ENCODE peak calls at places on chromosomes 2 and 18, in six cellular contexts. B is pancreas; C is CD8-positive, alpha-beta T cell; L is DND-41; G is A549; W is tibial nerve. H is an unnamed sample.

GRCh38 chr2:176552456-176553135 is 283.4 kb downstream of the MTX2 start:
- DNase-seq in B (no peak), C (no peak), L (no peak), G (no peak), W (no peak), H (peak; percentile 20)

GRCh38 chr2:68832161-68832869 is 38.9 kb downstream of the BMP10 start:
- DNase-seq in B (peak; percentile 63), C (no peak), L (peak; percentile 46), G (peak; percentile 22), W (no peak), H (peak; percentile 56)

GRCh38 chr18:48806551-48807261 is 144.1 kb downstream of the SMAD7 start:
- DNase-seq in B (peak; percentile 7), C (peak; percentile 53), L (peak; percentile 53), G (no peak), W (no peak), H (no peak)

GRCh38 chr2:126808929-126809328 is 89.8 kb upstream of the TEX51 start:
- DNase-seq in B (no peak), C (no peak), L (no peak), G (no peak), W (no peak), H (no peak)

GRCh38 chr18:34880882-34881852 is 160.0 kb upstream of the MAPRE2 start:
- DNase-seq in B (no peak), C (no peak), L (no peak), G (peak; percentile 41), W (no peak), H (no peak)

GRCh38 chr2:43276517-43276931 is 50.1 kb upstream of the ZFP36L2 start:
- DNase-seq in B (no peak), C (no peak), L (no peak), G (no peak), W (no peak), H (no peak)

GRCh38 chr2:40289771-40290404 is 162.0 kb downstream of the SLC8A1 start:
- DNase-seq in B (no peak), C (no peak), L (no peak), G (no peak), W (no peak), H (no peak)

GRCh38 chr2:72148391-72148974 is 821 bp upstream of the CYP26B1 start:
- DNase-seq in B (no peak), C (peak; percentile 45), L (no peak), G (peak; percentile 40), W (no peak), H (no peak)

GRCh38 chr2:207256476-207257207 is 90.9 kb upstream of the KLF7 start:
- DNase-seq in B (no peak), C (no peak), L (no peak), G (no peak), W (no peak), H (no peak)

GRCh38 chr2:235577404-235578330 is 83.8 kb downstream of the AGAP1 start:
- DNase-seq in B (no peak), C (no peak), L (no peak), G (no peak), W (peak; percentile 48), H (no peak)

GRCh38 chr2:68282814-68283812 is 30.8 kb upstream of the PPP3R1 start:
- DNase-seq in B (no peak), C (no peak), L (peak; percentile 32), G (peak; percentile 69), W (no peak), H (no peak)

GRCh38 chr2:199663157-199663556 is 187.8 kb downstream of the FTCDNL1 start:
- DNase-seq in B (no peak), C (no peak), L (no peak), G (no peak), W (no peak), H (no peak)

GRCh38 chr18:46756559-46757201 is at the start of gene ST8SIA5:
- DNase-seq in B (no peak), C (no peak), L (no peak), G (no peak), W (no peak), H (no peak)

GRCh38 chr18:48467231-48467630 is 58.0 kb upstream of the ZBTB7C start:
- DNase-seq in B (no peak), C (no peak), L (no peak), G (no peak), W (no peak), H (no peak)

GRCh38 chr2:166750624-166751023 is 137.7 kb upstream of the XIRP2 start:
- DNase-seq in B (no peak), C (no peak), L (no peak), G (no peak), W (no peak), H (no peak)

GRCh38 chr18:48670751-48671560 is 132.1 kb downstream of the CTIF start:
- DNase-seq in B (no peak), C (no peak), L (no peak), G (no peak), W (no peak), H (no peak)

DNA sequence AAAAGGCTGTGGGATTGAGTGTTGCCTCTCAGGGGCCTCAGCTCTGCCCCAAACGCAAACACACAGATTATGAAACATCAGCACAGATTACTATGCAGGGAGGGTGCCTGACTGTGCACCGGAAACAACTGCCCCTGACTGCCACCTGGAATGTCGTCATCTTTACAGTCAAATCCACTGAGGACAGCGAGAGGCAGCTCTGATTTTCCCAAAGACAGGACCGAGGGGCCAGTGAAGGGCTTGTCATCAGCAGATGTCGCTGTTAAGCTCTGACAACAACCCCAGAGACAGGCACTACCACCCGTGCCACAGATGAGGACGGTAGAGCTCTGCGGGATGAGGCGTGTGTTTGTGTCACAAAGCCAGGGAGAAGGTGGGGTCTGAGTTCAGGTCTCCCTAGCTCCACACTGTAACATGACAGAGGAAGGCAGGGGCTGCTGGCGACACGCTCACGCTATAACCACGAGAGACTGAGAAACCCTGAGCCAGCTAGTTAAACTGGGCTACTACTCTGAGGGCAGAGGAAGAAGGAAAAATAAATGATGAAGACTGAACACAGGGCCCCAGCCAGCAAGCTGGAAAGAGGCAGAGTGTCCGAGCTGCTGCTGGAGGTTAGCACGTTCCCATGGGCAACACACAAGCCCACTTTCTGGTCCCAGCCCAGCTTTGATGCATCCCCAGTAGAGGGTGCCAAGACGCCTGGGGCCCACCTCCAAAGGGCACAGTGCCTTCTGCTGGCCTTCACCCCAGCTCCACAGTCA is 47.0 kb downstream of the PARD6G start:
- DNase-seq in B (no peak), C (no peak), L (no peak), G (peak; percentile 29), W (no peak), H (no peak)
- H3K27ac ChIP-seq in B (no peak overlapping the region), C (no peak overlapping the region), L (no peak overlapping the region), G (no peak overlapping the region), W (peak overlapping the region; percentile 4), H (no peak overlapping the region)

GRCh38 chr2:191302459-191303155 is 57.4 kb downstream of the MYO1B start:
- DNase-seq in B (no peak), C (no peak), L (peak; percentile 24), G (peak; percentile 69), W (no peak), H (no peak)
- TF ChIP-seq CTCF in B (no peak), C (no peak), L (peak; percentile 49), G (peak; percentile 29), W (no peak), H (peak; percentile 58)

GRCh38 chr2:231604685-231605606 is 12.3 kb downstream of the TEX44 start:
- DNase-seq in B (peak; percentile 98), C (peak; percentile 90), L (peak; percentile 70), G (peak; percentile 98), W (peak; percentile 99), H (peak; percentile 85)
- H3K4me1 ChIP-seq in B (peaks cover 11% of the 10 kb centered on the region), C (peaks cover 12% of the 10 kb centered on the region), L (peaks cover 13% of the 10 kb centered on the region), G (peaks cover 34% of the 10 kb centered on the region), W (peaks cover 66% of the 10 kb centered on the region), H (no peaks in the 10 kb centered on the region)

DNA sequence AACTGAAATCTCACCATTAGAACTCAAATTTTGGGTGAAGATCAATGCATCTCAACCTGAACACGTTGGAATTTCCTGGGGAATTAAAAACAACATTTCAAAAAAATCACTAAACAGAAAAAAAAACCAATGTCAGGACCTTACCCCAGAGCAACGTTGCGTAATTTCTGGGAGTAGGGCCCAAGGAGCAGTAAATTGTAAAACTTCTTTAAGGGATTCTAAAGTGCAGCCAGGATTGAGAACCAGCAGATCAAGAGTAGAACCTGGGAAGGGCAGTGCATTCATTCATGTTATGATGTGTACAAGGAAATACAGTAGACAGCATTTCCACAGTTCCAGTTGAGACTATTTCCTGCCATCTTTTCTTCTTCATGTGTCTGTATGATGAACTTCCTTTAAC is 56.9 kb downstream of the RHBDD1 start:
- DNase-seq in B (no peak), C (no peak), L (no peak), G (no peak), W (no peak), H (no peak)
- H3K27ac ChIP-seq in B (no peak overlapping the region), C (no peak overlapping the region), L (no peak overlapping the region), G (no peak overlapping the region), W (no peak overlapping the region), H (no peak overlapping the region)